ENCODE peak calls at places on chromosomes 12 and 14, in five cellular contexts. M is amygdala; U is activated T-cell treated with anti-CD3 and anti-CD28 coated beads, Interleukin-2, amount 50 U/mL, for 24 hours; G is H7; S is T-helper 1 cell. H is an unnamed sample.

GRCh38 chr14:61475316-61475715 is 153.9 kb downstream of the PRKCH start:
- DNase-seq in M (no peak), U (no peak), G (peak), S (no peak), H (no peak)

GRCh38 chr12:124201248-124201647 is 93.6 kb upstream of the RFLNA start:
- DNase-seq in M (no peak), U (no peak), G (no peak), S (no peak), H (no peak)

GRCh38 chr14:64944861-64945260 is 2.3 kb upstream of the GPX2 start:
- DNase-seq in M (no peak), U (no peak), G (no peak), S (no peak), H (no peak)

GRCh38 chr12:55041651-55042050 is 21.9 kb downstream of the NEUROD4 start:
- DNase-seq in M (no peak), U (no peak), G (no peak), S (no peak), H (no peak)

GRCh38 chr12:10242539-10242938 is 29.9 kb downstream of the GABARAPL1 start:
- DNase-seq in M (no peak), U (no peak), G (no peak), S (no peak), H (no peak)

GRCh38 chr12:57135939-57136338 is 7.7 kb downstream of the LRP1 start:
- DNase-seq in M (no peak), U (no peak), G (peak), S (no peak), H (no peak)

GRCh38 chr12:2992724-2993123 is 33.5 kb downstream of the TEAD4 start:
- DNase-seq in M (no peak), U (no peak), G (no peak), S (no peak), H (no peak)

GRCh38 chr12:56628671-56629458 is 1.3 kb downstream of the BAZ2A start:
- DNase-seq in M (peak), U (peak), G (peak), S (peak), H (peak)

GRCh38 chr12:4852308-4852707 is 57.4 kb upstream of the KCNA1 start:
- DNase-seq in M (no peak), U (no peak), G (no peak), S (no peak), H (no peak)

GRCh38 chr14:63542231-63542999 is 762 bp downstream of the PPP2R5E start:
- DNase-seq in M (no peak), U (peak), G (peak), S (no peak), H (peak)

GRCh38 chr12:117189725-117190209 is 503 bp downstream of the FBXO21 start:
- DNase-seq in M (no peak), U (peak), G (peak), S (no peak), H (peak)

GRCh38 chr14:58978336-58978735 is 210.1 kb upstream of the DAAM1 start:
- DNase-seq in M (no peak), U (no peak), G (no peak), S (no peak), H (no peak)

GRCh38 chr12:76014007-76014406 is 17.6 kb downstream of the PHLDA1 start:
- DNase-seq in M (no peak), U (no peak), G (no peak), S (no peak), H (no peak)

GRCh38 chr14:68824517-68825347 is 31.9 kb upstream of the ZFP36L1 start:
- DNase-seq in M (no peak), U (peak), G (peak), S (no peak), H (no peak)

GRCh38 chr12:11658796-11659195 is 9.3 kb downstream of the ETV6 start:
- DNase-seq in M (no peak), U (no peak), G (no peak), S (no peak), H (no peak)

GRCh38 chr14:105412768-105413541 is 6.7 kb upstream of the MTA1 start:
- DNase-seq in M (no peak), U (no peak), G (peak), S (no peak), H (no peak)

GRCh38 chr12:29562167-29562776 is 64.8 kb upstream of the OVCH1 start:
- DNase-seq in M (no peak), U (no peak), G (no peak), S (no peak), H (no peak)

GRCh38 chr14:20215196-20215595 is 8.3 kb upstream of the OR11H6 start:
- DNase-seq in M (no peak), U (no peak), G (no peak), S (no peak), H (no peak)

GRCh38 chr12:31323466-31324115 is 2.4 kb downstream of the SINHCAF start:
- DNase-seq in M (no peak), U (no peak), G (peak), S (peak), H (no peak)

GRCh38 chr12:30019386-30020140 is 235.8 kb upstream of the TMTC1 start:
- DNase-seq in M (no peak), U (no peak), G (no peak), S (no peak), H (no peak)

GRCh38 chr14:22981090-22982012 is 1.0 kb downstream of the AJUBA start:
- DNase-seq in M (no peak), U (peak), G (peak), S (no peak), H (no peak)

GRCh38 chr14:95322646-95323045 is 2.9 kb upstream of the CLMN start:
- DNase-seq in M (no peak), U (no peak), G (no peak), S (no peak), H (no peak)

GRCh38 chr14:97215263-97215969 is 418.2 kb downstream of the VRK1 start:
- DNase-seq in M (no peak), U (no peak), G (no peak), S (no peak), H (no peak)

GRCh38 chr12:57845478-57846284 is 848 bp downstream of the CTDSP2 start:
- DNase-seq in M (peak), U (peak), G (peak), S (peak), H (peak)

GRCh38 chr12:22100952-22101748 is 55.1 kb downstream of the CMAS start:
- DNase-seq in M (no peak), U (no peak), G (peak), S (no peak), H (no peak)

GRCh38 chr12:10909462-10909861 is at the start of gene TAS2R13:
- DNase-seq in M (no peak), U (no peak), G (no peak), S (no peak), H (no peak)

GRCh38 chr14:78519863-78520262 is 349.7 kb downstream of the NRXN3 start:
- DNase-seq in M (no peak), U (no peak), G (peak), S (no peak), H (no peak)

GRCh38 chr12:2358986-2359658 is 306.3 kb downstream of the CACNA1C start:
- DNase-seq in M (no peak), U (no peak), G (no peak), S (no peak), H (no peak)

GRCh38 chr12:12723681-12724420 is 6.7 kb downstream of the CDKN1B start:
- DNase-seq in M (no peak), U (peak), G (peak), S (no peak), H (peak)

GRCh38 chr14:22622220-22622619 is 21.9 kb downstream of the OR6J1 start:
- DNase-seq in M (no peak), U (no peak), G (no peak), S (no peak), H (no peak)

GRCh38 chr14:101250336-101250947 is 310.9 kb upstream of the DIO3 start:
- DNase-seq in M (no peak), U (no peak), G (peak), S (no peak), H (peak)

GRCh38 chr14:104388011-104388521 is 191.5 kb upstream of the C14orf180 start:
- DNase-seq in M (no peak), U (peak), G (peak), S (no peak), H (no peak)

GRCh38 chr12:71973687-71974086 is 35.0 kb downstream of the TPH2 start:
- DNase-seq in M (no peak), U (no peak), G (no peak), S (no peak), H (no peak)

GRCh38 chr12:14554281-14555008 is 13.2 kb downstream of the PLBD1 start:
- DNase-seq in M (no peak), U (no peak), G (no peak), S (no peak), H (no peak)

GRCh38 chr12:100741084-100741711 is 53.4 kb upstream of the ANO4 start:
- DNase-seq in M (no peak), U (no peak), G (no peak), S (no peak), H (no peak)